ENCODE peak calls at places on chromosomes 5 and 9, in seven cellular contexts. One of them, this sample, is unnamed.

GRCh38 chr9:16246785-16247184 is 623.7 kb downstream of the BNC2 start:
- DNase-seq in HCT116: no peak
- DNase-seq in K562: no peak
- DNase-seq in GM12878: no peak
- DNase-seq in H1: no peak
- DNase-seq in SK-N-SH: no peak
- DNase-seq in HepG2: no peak
- DNase-seq in this sample: no peak

GRCh38 chr5:134554319-134555222 is 29.1 kb downstream of the JADE2 start:
- DNase-seq in K562: no peak
- DNase-seq in GM12878: peak
- DNase-seq in HepG2: no peak
- DNase-seq in H1: no peak
- DNase-seq in SK-N-SH: peak
- DNase-seq in HCT116: no peak
- DNase-seq in this sample: peak

GRCh38 chr5:74641014-74641777 is 668 bp upstream of the ENC1 start:
- DNase-seq in HCT116: peak
- DNase-seq in HepG2: peak
- DNase-seq in SK-N-SH: peak
- DNase-seq in K562: peak
- DNase-seq in H1: no peak
- DNase-seq in GM12878: no peak
- DNase-seq in this sample: peak

GRCh38 chr9:76904661-76905457 is 1.1 kb downstream of the PRUNE2 start:
- DNase-seq in K562: no peak
- DNase-seq in HepG2: no peak
- DNase-seq in GM12878: no peak
- DNase-seq in HCT116: no peak
- DNase-seq in SK-N-SH: no peak
- DNase-seq in H1: no peak
- DNase-seq in this sample: no peak

GRCh38 chr9:132244582-132245455 is 83.0 kb downstream of the NTNG2 start:
- DNase-seq in K562: no peak
- DNase-seq in SK-N-SH: no peak
- DNase-seq in GM12878: no peak
- DNase-seq in HepG2: no peak
- DNase-seq in H1: no peak
- DNase-seq in HCT116: no peak
- DNase-seq in this sample: no peak

GRCh38 chr9:92725266-92725545 is 39.4 kb downstream of the BICD2 start:
- DNase-seq in H1: no peak
- DNase-seq in SK-N-SH: no peak
- DNase-seq in GM12878: no peak
- DNase-seq in HCT116: no peak
- DNase-seq in K562: no peak
- DNase-seq in HepG2: no peak
- DNase-seq in this sample: no peak

GRCh38 chr9:121989010-121989409 is 104.1 kb downstream of the TTLL11 start:
- DNase-seq in K562: no peak
- DNase-seq in HepG2: no peak
- DNase-seq in HCT116: no peak
- DNase-seq in GM12878: no peak
- DNase-seq in H1: peak
- DNase-seq in SK-N-SH: no peak
- DNase-seq in this sample: no peak

GRCh38 chr5:90221947-90222346 is 187.6 kb downstream of the CETN3 start:
- DNase-seq in SK-N-SH: no peak
- DNase-seq in GM12878: no peak
- DNase-seq in HepG2: no peak
- DNase-seq in HCT116: no peak
- DNase-seq in K562: no peak
- DNase-seq in H1: no peak
- DNase-seq in this sample: peak

GRCh38 chr5:136703706-136704105 is 338.4 kb upstream of the TRPC7 start:
- DNase-seq in K562: no peak
- DNase-seq in SK-N-SH: no peak
- DNase-seq in HCT116: no peak
- DNase-seq in HepG2: no peak
- DNase-seq in H1: no peak
- DNase-seq in GM12878: no peak
- DNase-seq in this sample: no peak

GRCh38 chr9:129626079-129626943 is at the start of gene NTMT1:
- DNase-seq in HepG2: peak
- DNase-seq in GM12878: peak
- DNase-seq in H1: no peak
- DNase-seq in HCT116: peak
- DNase-seq in K562: peak
- DNase-seq in SK-N-SH: peak
- DNase-seq in this sample: peak

GRCh38 chr9:129626944-129627297 is 958 bp downstream of the NTMT1 start:
- DNase-seq in K562: no peak
- DNase-seq in H1: no peak
- DNase-seq in HCT116: no peak
- DNase-seq in HepG2: no peak
- DNase-seq in GM12878: no peak
- DNase-seq in SK-N-SH: no peak
- DNase-seq in this sample: no peak

GRCh38 chr9:129624168-129624759 is 1.7 kb upstream of the NTMT1 start:
- DNase-seq in HCT116: peak
- DNase-seq in SK-N-SH: peak
- DNase-seq in HepG2: peak
- DNase-seq in H1: no peak
- DNase-seq in K562: peak
- DNase-seq in GM12878: no peak
- DNase-seq in this sample: peak

GRCh38 chr9:129623331-129623730 is 2.4 kb upstream of the C9orf50 start:
- DNase-seq in SK-N-SH: no peak
- DNase-seq in HCT116: no peak
- DNase-seq in H1: no peak
- DNase-seq in GM12878: no peak
- DNase-seq in HepG2: no peak
- DNase-seq in K562: no peak
- DNase-seq in this sample: no peak

GRCh38 chr9:129624947-129625346 is 1.0 kb upstream of the NTMT1 start:
- DNase-seq in HCT116: no peak
- DNase-seq in SK-N-SH: no peak
- DNase-seq in H1: no peak
- DNase-seq in K562: no peak
- DNase-seq in GM12878: no peak
- DNase-seq in HepG2: peak
- DNase-seq in this sample: no peak
- TF ChIP-seq JUND in HCT116: no peak
- TF ChIP-seq JUND in SK-N-SH: no peak
- TF ChIP-seq JUND in H1: no peak
- TF ChIP-seq JUND in K562: no peak
- TF ChIP-seq JUND in GM12878: no peak
- TF ChIP-seq JUND in HepG2: no peak
- TF ChIP-seq JUND in this sample: no peak

GRCh38 chr5:62296998-62297397 is 9.0 kb upstream of the KIF2A start:
- DNase-seq in K562: no peak
- DNase-seq in GM12878: no peak
- DNase-seq in HCT116: no peak
- DNase-seq in SK-N-SH: no peak
- DNase-seq in H1: no peak
- DNase-seq in HepG2: no peak
- DNase-seq in this sample: peak
- TF ChIP-seq JUND in K562: no peak
- TF ChIP-seq JUND in GM12878: no peak
- TF ChIP-seq JUND in HCT116: no peak
- TF ChIP-seq JUND in SK-N-SH: no peak
- TF ChIP-seq JUND in H1: no peak
- TF ChIP-seq JUND in HepG2: no peak
- TF ChIP-seq JUND in this sample: no peak

DNA sequence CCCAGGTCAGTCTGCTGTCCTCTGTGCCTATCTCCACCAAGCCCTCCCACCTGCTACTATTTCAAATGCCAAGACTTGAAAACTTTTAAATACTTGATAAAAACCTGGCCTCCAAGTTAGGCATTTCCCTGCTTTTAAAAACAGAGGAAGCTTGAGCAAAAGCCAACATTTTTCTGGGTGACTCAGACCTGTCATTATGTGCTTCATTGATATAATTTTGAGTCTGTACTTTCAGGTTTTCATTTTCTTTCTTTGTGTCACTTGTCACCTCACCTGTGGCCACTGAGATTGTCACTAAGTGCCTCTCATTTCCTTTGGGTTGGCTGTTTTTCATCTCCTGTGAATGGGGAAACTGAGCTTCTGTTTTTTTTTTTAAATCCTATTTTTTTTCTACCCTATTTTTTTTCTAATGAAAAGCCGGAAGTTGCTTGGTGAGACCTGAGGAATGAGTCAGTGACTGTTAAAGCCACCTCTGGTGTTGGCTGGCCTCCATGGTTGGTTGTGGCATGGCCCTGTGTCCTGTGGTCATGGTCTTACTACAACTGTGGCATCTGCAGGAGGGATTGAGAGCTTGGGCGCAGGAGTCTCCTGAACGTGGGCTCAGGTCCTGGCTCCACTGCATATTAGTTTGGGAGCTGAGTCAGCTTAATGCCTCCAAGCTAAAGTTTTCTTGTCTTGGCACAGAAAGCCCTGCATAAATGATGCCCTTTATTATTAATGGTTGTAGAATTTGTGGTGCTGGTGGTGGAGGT is 56.7 kb downstream of the ARHGAP26 start:
- DNase-seq in GM12878: no peak
- DNase-seq in HCT116: peak
- DNase-seq in K562: no peak
- DNase-seq in H1: no peak
- DNase-seq in SK-N-SH: no peak
- DNase-seq in HepG2: no peak
- DNase-seq in this sample: no peak
- TF ChIP-seq JUND in GM12878: no peak
- TF ChIP-seq JUND in HCT116: no peak
- TF ChIP-seq JUND in K562: no peak
- TF ChIP-seq JUND in H1: no peak
- TF ChIP-seq JUND in SK-N-SH: peak
- TF ChIP-seq JUND in HepG2: no peak
- TF ChIP-seq JUND in this sample: no peak

GRCh38 chr9:98315551-98316060 is 60.2 kb upstream of the TBC1D2 start:
- DNase-seq in K562: peak
- DNase-seq in HCT116: peak
- DNase-seq in SK-N-SH: peak
- DNase-seq in HepG2: peak
- DNase-seq in H1: peak
- DNase-seq in GM12878: peak
- DNase-seq in this sample: peak
- TF ChIP-seq JUND in K562: peak
- TF ChIP-seq JUND in HCT116: no peak
- TF ChIP-seq JUND in SK-N-SH: no peak
- TF ChIP-seq JUND in HepG2: no peak
- TF ChIP-seq JUND in H1: no peak
- TF ChIP-seq JUND in GM12878: no peak
- TF ChIP-seq JUND in this sample: no peak